ENCODE peak calls at places on chromosomes 6 and 20, in six cellular contexts. Q is spleen; J is myocyte; A is activated naive CD8-positive, alpha-beta T cell treated with anti-CD3 and anti-CD28 coated beads, Interleukin-2, amount 50 U/mL, for 24 hours; Y is stimulated activated CD8-positive, alpha-beta memory T cell treated with anti-CD3 and anti-CD28 coated beads, Interleukin-4, amount 100 ng/mL, for 4 hours; Z is AG08395. K is an unnamed sample.

GRCh38 chr6:83359638-83360037 is 71.2 kb downstream of the ME1 start:
- DNase-seq in Q (no peak), J (no peak), A (no peak), Y (no peak), Z (no peak), K (no peak)

GRCh38 chr6:105746539-105746938 is 339.6 kb upstream of the PRDM1 start:
- DNase-seq in Q (no peak), J (no peak), A (no peak), Y (no peak), Z (no peak), K (no peak)

GRCh38 chr6:127618729-127619128 is 41.8 kb downstream of the C6orf58 start:
- DNase-seq in Q (no peak), J (no peak), A (no peak), Y (no peak), Z (no peak), K (no peak)

GRCh38 chr6:136201735-136202134 is 48.4 kb downstream of the MTFR2 start:
- DNase-seq in Q (no peak), J (no peak), A (no peak), Y (no peak), Z (no peak), K (peak)

GRCh38 chr6:142819603-142820335 is 125.2 kb downstream of the HIVEP2 start:
- DNase-seq in Q (no peak), J (peak), A (peak), Y (no peak), Z (no peak), K (no peak)

GRCh38 chr6:146357578-146358340 is 185.9 kb upstream of the RAB32 start:
- DNase-seq in Q (no peak), J (peak), A (no peak), Y (no peak), Z (peak), K (no peak)

GRCh38 chr20:20224806-20225205 is 143.1 kb upstream of the INSM1 start:
- DNase-seq in Q (no peak), J (no peak), A (no peak), Y (no peak), Z (no peak), K (no peak)

GRCh38 chr6:160051390-160051789 is 70.2 kb upstream of the SLC22A1 start:
- DNase-seq in Q (no peak), J (peak), A (no peak), Y (no peak), Z (no peak), K (no peak)

GRCh38 chr20:19094959-19095541 is 117.4 kb upstream of the SLC24A3 start:
- DNase-seq in Q (no peak), J (no peak), A (no peak), Y (no peak), Z (no peak), K (no peak)

GRCh38 chr6:80594461-80594860 is 488.0 kb downstream of the BCKDHB start:
- DNase-seq in Q (no peak), J (no peak), A (no peak), Y (no peak), Z (no peak), K (no peak)

GRCh38 chr20:36010745-36011326 is 42.4 kb downstream of the CNBD2 start:
- DNase-seq in Q (peak), J (no peak), A (no peak), Y (no peak), Z (no peak), K (no peak)

GRCh38 chr6:141988954-141989705 is 143.6 kb upstream of the GJE1 start:
- DNase-seq in Q (no peak), J (peak), A (peak), Y (peak), Z (peak), K (peak)